ENCODE peak calls at places on chromosomes 11 and 22, in four cellular contexts. A is fibroblast of gingiva; U is NCI-H1092; E is stimulated activated CD8-positive, alpha-beta memory T cell treated with anti-CD3 and anti-CD28 coated beads, Interleukin-12 subunit alpha, Interleukin-12 subunit beta, amount 100 ng/mL, for 4 hours. B is an unnamed sample.

GRCh38 chr22:43432883-43433415 is 21.1 kb downstream of the MPPED1 start:
- DNase-seq in A (no peak), U (no peak), E (no peak), B (no peak)

GRCh38 chr11:6395470-6396060 is 5.3 kb downstream of the SMPD1 start:
- DNase-seq in A (no peak), U (no peak), E (no peak), B (no peak)

GRCh38 chr11:14460147-14460546 is 39.5 kb downstream of the COPB1 start:
- DNase-seq in A (no peak), U (no peak), E (no peak), B (no peak)

GRCh38 chr22:47398491-47398890 is 636.0 kb downstream of the TBC1D22A start:
- DNase-seq in A (no peak), U (no peak), E (no peak), B (no peak)

GRCh38 chr11:80031014-80031565 is 590.3 kb upstream of the TENM4 start:
- DNase-seq in A (no peak), U (no peak), E (no peak), B (no peak)

GRCh38 chr22:42653992-42654391 is 4.8 kb upstream of the CYB5R3 start:
- DNase-seq in A (no peak), U (no peak), E (no peak), B (no peak)

GRCh38 chr22:35160268-35160667 is 94.3 kb downstream of the ISX start:
- DNase-seq in A (no peak), U (no peak), E (no peak), B (no peak)

GRCh38 chr22:41405588-41405987 is 23.8 kb downstream of the TEF start:
- DNase-seq in A (no peak), U (no peak), E (no peak), B (no peak)

GRCh38 chr22:45865561-45866397 is 111.2 kb downstream of the WNT7B start:
- DNase-seq in A (no peak), U (no peak), E (no peak), B (no peak)

GRCh38 chr11:112238041-112238440 is 11.8 kb downstream of the PTS start:
- DNase-seq in A (no peak), U (no peak), E (no peak), B (no peak)

GRCh38 chr11:71236836-71237475 is 15.4 kb downstream of the SHANK2 start:
- DNase-seq in A (no peak), U (no peak), E (no peak), B (no peak)

GRCh38 chr11:76652989-76653673 is 17.4 kb downstream of the LRRC32 start:
- DNase-seq in A (no peak), U (no peak), E (no peak), B (no peak)

GRCh38 chr22:44723801-44724200 is 21.8 kb downstream of the PRR5 start:
- DNase-seq in A (no peak), U (no peak), E (no peak), B (no peak)

GRCh38 chr22:41781508-41781906 is 19.0 kb upstream of the CCDC134 start:
- DNase-seq in A (no peak), U (no peak), E (no peak), B (no peak)

GRCh38 chr11:8617063-8617462 is 23.0 kb upstream of the STK33 start:
- DNase-seq in A (no peak), U (no peak), E (no peak), B (no peak)

GRCh38 chr11:69640260-69640994 is 529 bp upstream of the CCND1 start:
- DNase-seq in A (peak), U (no peak), E (no peak), B (peak)

GRCh38 chr11:84608788-84609309 is 1018.3 kb downstream of the DLG2 start:
- DNase-seq in A (no peak), U (peak), E (no peak), B (no peak)

GRCh38 chr11:115581871-115582639 is 77.8 kb upstream of the CADM1 start:
- DNase-seq in A (no peak), U (peak), E (no peak), B (no peak)

GRCh38 chr22:42893366-42894150 is 36.5 kb upstream of the ARFGAP3 start:
- DNase-seq in A (no peak), U (no peak), E (no peak), B (no peak)

GRCh38 chr11:117189941-117190544 is 9.1 kb upstream of the TAGLN start:
- DNase-seq in A (no peak), U (no peak), E (no peak), B (no peak)

GRCh38 chr11:91239359-91239758 is 985.3 kb upstream of the FAT3 start:
- DNase-seq in A (no peak), U (no peak), E (no peak), B (no peak)

GRCh38 chr22:32517921-32518320 is 43.3 kb downstream of the FBXO7 start:
- DNase-seq in A (no peak), U (no peak), E (no peak), B (no peak)

GRCh38 chr22:39490135-39490798 is 11.8 kb upstream of the MIEF1 start:
- DNase-seq in A (peak), U (peak), E (peak), B (peak)

GRCh38 chr22:32106930-32107329 is 52.2 kb downstream of the C22orf42 start:
- DNase-seq in A (no peak), U (no peak), E (no peak), B (no peak)

GRCh38 chr11:65362320-65362931 is 7.9 kb downstream of the TIGD3 start:
- DNase-seq in A (no peak), U (no peak), E (no peak), B (no peak)

GRCh38 chr22:19119949-19120348 is 2.3 kb downstream of the DGCR2 start:
- DNase-seq in A (no peak), U (no peak), E (no peak), B (peak)

GRCh38 chr11:32187106-32187505 is 96.2 kb downstream of the RCN1 start:
- DNase-seq in A (no peak), U (no peak), E (no peak), B (no peak)

GRCh38 chr11:112666253-112666652 is 295.0 kb upstream of the NCAM1 start:
- DNase-seq in A (no peak), U (no peak), E (no peak), B (no peak)

GRCh38 chr11:62497132-62497915 is 49.3 kb downstream of the AHNAK start:
- DNase-seq in A (peak), U (peak), E (no peak), B (no peak)

GRCh38 chr11:96306933-96307747 is 35.9 kb downstream of the MAML2 start:
- DNase-seq in A (peak), U (peak), E (no peak), B (peak)

GRCh38 chr11:45844822-45845573 is 2.3 kb upstream of the CRY2 start:
- DNase-seq in A (no peak), U (no peak), E (no peak), B (no peak)

GRCh38 chr11:57288771-57289579 is 35.8 kb downstream of the TNKS1BP1 start:
- DNase-seq in A (peak), U (peak), E (no peak), B (peak)

GRCh38 chr11:132088551-132088950 is 718.1 kb downstream of the NTM start:
- DNase-seq in A (no peak), U (no peak), E (no peak), B (no peak)

GRCh38 chr22:32044477-32044876 is 1.4 kb downstream of the SLC5A1 start:
- DNase-seq in A (no peak), U (no peak), E (no peak), B (no peak)

GRCh38 chr11:28760676-28761390 is 652.6 kb downstream of the METTL15 start:
- DNase-seq in A (peak), U (no peak), E (no peak), B (peak)

GRCh38 chr22:30351226-30351625 is 5.5 kb downstream of the SF3A1 start:
- DNase-seq in A (peak), U (no peak), E (no peak), B (peak)

GRCh38 chr22:36211237-36211881 is 9.8 kb upstream of the APOL4 start:
- DNase-seq in A (no peak), U (peak), E (no peak), B (no peak)

GRCh38 chr11:108672113-108672512 is 7.2 kb downstream of the DDX10 start:
- DNase-seq in A (peak), U (no peak), E (no peak), B (peak)

B was measured in foreskin fibroblast.